ENCODE peak calls at places on chromosomes 7 and 10, in six cellular contexts. T is A549, B is heart left ventricle, Y is transverse colon, O is uterus, Z is right lobe of liver. W is an unnamed sample.

GRCh38 chr10:73884017-73884416 is 9.7 kb upstream of the CAMK2G start:
- DNase-seq in T (no peak), B (no peak), Y (no peak), O (no peak), Z (no peak), W (no peak)

GRCh38 chr7:98085674-98086073 is 21.0 kb upstream of the LMTK2 start:
- DNase-seq in T (no peak), B (no peak), Y (peak; percentile 55), O (no peak), Z (peak; percentile 31), W (no peak)

GRCh38 chr7:85381212-85381611 is 194.4 kb upstream of the SEMA3D start:
- DNase-seq in T (no peak), B (no peak), Y (no peak), O (no peak), Z (no peak), W (no peak)

GRCh38 chr10:13351340-13351915 is 3.3 kb upstream of the SEPHS1 start:
- DNase-seq in T (no peak), B (no peak), Y (no peak), O (no peak), Z (no peak), W (no peak)

GRCh38 chr10:84565881-84566280 is 237.5 kb downstream of the CCSER2 start:
- DNase-seq in T (no peak), B (no peak), Y (no peak), O (no peak), Z (no peak), W (no peak)

GRCh38 chr7:43612599-43613589 is 30.0 kb downstream of the STK17A start:
- DNase-seq in T (no peak), B (no peak), Y (no peak), O (no peak), Z (no peak), W (no peak)

GRCh38 chr10:1247598-1248261 is 191.5 kb downstream of the WDR37 start:
- DNase-seq in T (no peak), B (no peak), Y (no peak), O (no peak), Z (no peak), W (no peak)

GRCh38 chr7:30154111-30154587 is 19.4 kb downstream of the MTURN start:
- DNase-seq in T (no peak), B (no peak), Y (no peak), O (no peak), Z (no peak), W (no peak)

GRCh38 chr7:46969303-46970130 is 612.4 kb downstream of the TNS3 start:
- DNase-seq in T (no peak), B (no peak), Y (peak; percentile 52), O (no peak), Z (no peak), W (no peak)

GRCh38 chr10:127293640-127294039 is 97.2 kb upstream of the INSYN2A start:
- DNase-seq in T (no peak), B (no peak), Y (no peak), O (no peak), Z (no peak), W (no peak)

GRCh38 chr7:46554688-46555422 is 633.8 kb upstream of the IGFBP3 start:
- DNase-seq in T (no peak), B (no peak), Y (no peak), O (no peak), Z (no peak), W (no peak)

GRCh38 chr7:142120474-142121000 is 9.0 kb downstream of the MGAM2 start:
- DNase-seq in T (no peak), B (no peak), Y (no peak), O (no peak), Z (no peak), W (no peak)

GRCh38 chr7:13179775-13180448 is 492.5 kb downstream of the ARL4A start:
- DNase-seq in T (no peak), B (no peak), Y (no peak), O (no peak), Z (no peak), W (no peak)

GRCh38 chr10:97356318-97356914 is 21.9 kb upstream of the FRAT2 start:
- DNase-seq in T (no peak), B (no peak), Y (no peak), O (no peak), Z (no peak), W (no peak)

GRCh38 chr7:150737265-150738055 is at the start of gene GIMAP5:
- DNase-seq in T (no peak), B (peak; percentile 43), Y (no peak), O (no peak), Z (no peak), W (no peak)

GRCh38 chr10:80579849-80580645 is 42.3 kb downstream of the SH2D4B start:
- DNase-seq in T (no peak), B (no peak), Y (no peak), O (no peak), Z (peak; percentile 14), W (no peak)

GRCh38 chr10:50497758-50498157 is 126.0 kb downstream of the SGMS1 start:
- DNase-seq in T (peak; percentile 2), B (no peak), Y (no peak), O (no peak), Z (no peak), W (no peak)

DNA sequence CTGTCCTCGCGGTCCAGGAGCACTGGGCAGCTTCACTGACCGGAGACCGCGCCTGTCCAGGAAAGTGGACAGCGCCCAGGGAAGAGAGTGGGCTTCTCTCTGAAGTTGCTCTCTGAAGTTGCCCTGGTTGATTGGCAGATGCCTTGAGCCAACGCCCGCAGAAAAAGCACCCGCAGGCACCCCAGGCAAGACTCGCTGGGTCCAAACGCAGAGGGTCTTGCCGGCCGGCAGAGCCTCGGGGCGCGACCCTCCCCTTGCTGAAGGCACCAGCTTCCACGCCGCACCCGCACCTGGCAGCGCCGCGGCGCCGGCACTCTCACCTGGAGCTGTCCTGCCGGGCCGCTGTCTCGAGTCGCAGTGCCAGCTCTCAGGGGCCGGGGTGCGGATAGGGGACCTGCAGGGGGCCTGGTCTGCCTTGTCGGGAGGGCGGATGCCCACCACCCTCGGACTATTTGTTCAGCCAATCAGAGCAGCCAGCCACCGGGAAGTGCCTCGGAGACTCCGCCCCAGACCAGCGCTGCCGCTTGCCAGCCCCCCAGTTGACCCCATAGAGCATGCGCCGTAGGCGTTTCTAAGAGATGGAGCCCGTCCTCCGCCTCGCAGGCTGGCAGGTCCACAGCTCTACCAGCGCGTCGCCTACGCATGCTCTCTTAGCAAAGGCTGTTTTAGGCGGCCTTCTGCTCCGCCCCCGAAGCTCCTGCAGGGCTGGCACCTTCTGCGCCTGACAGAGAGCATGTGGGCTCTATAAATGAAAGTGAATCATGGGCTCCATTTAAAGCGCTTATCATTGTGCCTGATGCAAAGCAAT is at the start of gene LIPA:
- DNase-seq in T (peak; percentile 98), B (peak; percentile 98), Y (peak; percentile 94), O (peak; percentile 96), Z (peak; percentile 99), W (peak; percentile 96)
- TF ChIP-seq POLR2A in T (peak; percentile 62), B (peak; percentile 54), Y (peak; percentile 61), O (peak; percentile 55), Z (peak; percentile 78), W (no peak)

DNA sequence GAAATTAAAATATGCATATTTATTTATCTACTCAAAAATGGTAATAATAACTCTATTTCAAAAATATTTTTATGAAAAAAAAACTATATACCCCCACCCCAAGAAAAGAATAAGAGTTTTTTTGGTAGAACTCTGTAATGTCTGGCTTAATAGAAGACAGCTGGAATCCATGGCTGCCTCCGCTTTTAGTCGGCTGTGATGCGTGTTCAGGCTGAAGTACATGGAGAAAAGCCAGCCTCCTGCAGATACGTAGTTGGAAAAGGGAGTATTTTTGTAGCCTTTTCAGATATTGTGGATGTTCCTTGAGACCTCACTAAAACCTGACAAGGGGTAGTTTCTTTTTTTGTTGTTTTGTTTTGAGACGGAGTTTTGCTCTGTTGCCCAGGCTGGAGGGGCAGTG is 10.0 kb downstream of the FOXK1 start:
- DNase-seq in T (no peak), B (no peak), Y (no peak), O (peak; percentile 59), Z (no peak), W (peak; percentile 61)
- H3K4me1 ChIP-seq in T (peaks cover 40% of the 10 kb centered on the region), B (peaks cover 64% of the 10 kb centered on the region), Y (peaks cover 61% of the 10 kb centered on the region), O (peaks cover 18% of the 10 kb centered on the region), Z (no peaks in the 10 kb centered on the region), W (peaks cover 30% of the 10 kb centered on the region)

GRCh38 chr7:94906035-94906796 is 1.2 kb upstream of the PPP1R9A start:
- DNase-seq in T (no peak), B (no peak), Y (no peak), O (no peak), Z (no peak), W (no peak)

GRCh38 chr7:94907420-94908203 is at the start of gene PPP1R9A:
- DNase-seq in T (peak; percentile 78), B (peak; percentile 56), Y (peak; percentile 61), O (peak; percentile 31), Z (peak; percentile 48), W (peak; percentile 61)

GRCh38 chr7:94907026-94907419 is 371 bp upstream of the PPP1R9A start:
- DNase-seq in T (peak; percentile 75), B (no peak), Y (no peak), O (no peak), Z (no peak), W (no peak)

GRCh38 chr7:94909023-94909466 is 1.7 kb downstream of the PPP1R9A start:
- DNase-seq in T (peak; percentile 5), B (no peak), Y (no peak), O (no peak), Z (no peak), W (no peak)

GRCh38 chr7:94908204-94909022 is 1.0 kb downstream of the PPP1R9A start:
- DNase-seq in T (peak; percentile 57), B (peak; percentile 46), Y (peak; percentile 29), O (peak; percentile 26), Z (peak; percentile 42), W (peak; percentile 52)
- TF ChIP-seq POLR2A in T (no peak), B (no peak), Y (peak; percentile 20), O (no peak), Z (no peak), W (no peak)

DNA sequence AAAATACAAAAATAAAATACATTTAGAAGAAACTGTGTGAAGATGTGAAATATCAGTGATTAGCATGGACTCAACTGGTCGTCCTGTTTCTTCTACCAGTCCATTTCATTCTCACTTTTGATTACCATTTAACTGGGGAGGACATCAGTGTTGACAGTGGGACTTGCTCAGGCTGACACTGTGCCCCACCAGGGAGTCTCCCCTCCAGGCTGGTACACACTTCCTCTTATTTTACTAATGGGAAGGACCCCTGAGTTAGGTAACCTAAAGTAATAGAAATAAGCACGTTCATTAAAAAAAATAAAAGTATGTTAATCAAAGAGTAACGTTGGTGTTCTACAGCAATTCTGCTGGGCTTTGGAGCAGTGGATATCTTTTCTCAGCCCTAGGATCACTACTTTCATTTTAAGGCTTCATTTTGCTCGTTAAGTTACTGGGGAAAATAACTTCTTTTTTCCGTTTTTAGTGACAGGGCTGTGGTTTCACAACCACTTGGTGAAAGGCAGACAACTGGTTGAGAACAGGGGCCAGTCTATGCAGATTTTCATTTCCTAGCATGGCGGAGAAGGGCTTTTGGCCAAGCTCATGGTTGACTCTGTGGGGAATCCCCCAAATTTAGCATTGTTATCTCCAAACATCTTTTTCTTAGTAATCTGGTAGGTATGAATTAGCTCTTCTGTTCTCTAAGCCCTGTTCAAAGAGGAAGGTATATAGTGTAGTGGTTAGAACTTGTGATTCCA is 2.1 kb downstream of the SNX10 start:
- DNase-seq in T (no peak), B (no peak), Y (no peak), O (no peak), Z (no peak), W (no peak)
- H3K4me1 ChIP-seq in T (peaks cover 4% of the 10 kb centered on the region), B (peaks cover 40% of the 10 kb centered on the region), Y (no peaks in the 10 kb centered on the region), O (no peaks in the 10 kb centered on the region), Z (no peaks in the 10 kb centered on the region), W (peaks cover 5% of the 10 kb centered on the region)

W was measured in ovary.